ENCODE peak calls at places on chromosome 12, in five cellular contexts. C is A549, N is HepG2, A is suprapubic skin, K is transverse colon. H is an unnamed sample. For H3K9me3, the result is how much of the 10 kb centered on the place peaks cover.

GRCh38 chr12:49912846-49913245 is 9.1 kb upstream of the FAIM2 start:
- DNase-seq in N (no peak), K (no peak), A (no peak), C (no peak), H (no peak)

GRCh38 chr12:51200156-51200555 is 17.7 kb downstream of the POU6F1 start:
- DNase-seq in N (no peak), C (no peak), K (no peak), A (no peak), H (no peak)

GRCh38 chr12:89789862-89790261 is 81.2 kb upstream of the ATP2B1 start:
- DNase-seq in N (no peak), K (no peak), C (no peak), A (no peak), H (peak)

GRCh38 chr12:116043673-116044072 is 233.8 kb downstream of the MED13L start:
- DNase-seq in N (no peak), C (no peak), A (no peak), K (no peak), H (no peak)

GRCh38 chr12:80186727-80187217 is 87.4 kb downstream of the OTOGL start:
- DNase-seq in N (peak), C (peak), K (peak), A (peak), H (no peak)

GRCh38 chr12:53006810-53007742 is 820 bp downstream of the EIF4B start:
- DNase-seq in C (peak), N (peak), K (peak), A (peak), H (peak)

GRCh38 chr12:57195655-57196371 is 20.8 kb upstream of the NXPH4 start:
- DNase-seq in N (no peak), K (no peak), C (no peak), A (no peak), H (peak)

GRCh38 chr12:58939399-58940100 is 19.2 kb upstream of the LRIG3 start:
- DNase-seq in A (no peak), K (no peak), C (no peak), N (no peak), H (no peak)

GRCh38 chr12:110073049-110073831 is 24.9 kb upstream of the C12orf76 start:
- DNase-seq in C (no peak), A (no peak), N (no peak), K (peak), H (no peak)

GRCh38 chr12:570237-570925 is 92.9 kb downstream of the NINJ2 start:
- DNase-seq in C (peak), N (peak), A (peak), K (peak), H (peak)

GRCh38 chr12:3540387-3541320 is 49.7 kb downstream of the PRMT8 start:
- DNase-seq in K (no peak), N (no peak), C (no peak), A (no peak), H (no peak)

GRCh38 chr12:98513379-98514318 is 1.7 kb upstream of the TMPO start:
- DNase-seq in N (no peak), A (no peak), K (no peak), C (no peak), H (no peak)

GRCh38 chr12:58349161-58349560 is 407.8 kb downstream of the ATP23 start:
- DNase-seq in C (no peak), A (no peak), K (no peak), N (no peak), H (no peak)

GRCh38 chr12:120314220-120314619 is 12.1 kb downstream of the SIRT4 start:
- DNase-seq in N (no peak), A (no peak), K (no peak), C (peak), H (no peak)

GRCh38 chr12:107903377-107904061 is 129.0 kb downstream of the ASCL4 start:
- DNase-seq in A (no peak), K (peak), C (peak), N (no peak), H (peak)

GRCh38 chr12:71183846-71184245 is 26.0 kb upstream of the TSPAN8 start:
- DNase-seq in K (no peak), C (no peak), A (no peak), N (no peak), H (no peak)

GRCh38 chr12:132030367-132031038 is 80.8 kb downstream of the EP400 start:
- DNase-seq in C (no peak), A (no peak), K (no peak), N (no peak), H (no peak)

GRCh38 chr12:76688627-76689026 is 75.3 kb upstream of the ZDHHC17 start:
- DNase-seq in K (no peak), N (no peak), A (no peak), C (peak), H (no peak)

GRCh38 chr12:112705037-112705632 is 86.4 kb upstream of the RPH3A start:
- DNase-seq in N (no peak), A (no peak), K (no peak), C (peak), H (no peak)

GRCh38 chr12:14768823-14769405 is 34.4 kb downstream of the WBP11 start:
- DNase-seq in A (no peak), C (peak), N (no peak), K (peak), H (no peak)

GRCh38 chr12:4049566-4050080 is 176.4 kb upstream of the PARP11 start:
- DNase-seq in A (no peak), C (no peak), K (no peak), N (no peak), H (no peak)

GRCh38 chr12:12693111-12693671 is 2.8 kb downstream of the GPR19 start:
- DNase-seq in K (no peak), C (no peak), N (no peak), A (no peak), H (no peak)

GRCh38 chr12:119148049-119148448 is 30.7 kb upstream of the HSPB8 start:
- DNase-seq in A (no peak), C (no peak), K (no peak), N (no peak), H (no peak)

GRCh38 chr12:77841467-77842054 is 10.9 kb downstream of the NAV3 start:
- DNase-seq in A (no peak), C (no peak), N (no peak), K (no peak), H (no peak)

GRCh38 chr12:57744777-57745484 is at the start of gene TSPAN31:
- DNase-seq in C (peak), N (peak), K (peak), A (peak), H (no peak)

GRCh38 chr12:133108150-133108549 is 21.9 kb downstream of the ZNF891 start:
- DNase-seq in N (no peak), A (no peak), K (no peak), C (no peak), H (no peak)
- H3K9me3 ChIP-seq in N (half or more), A (half or more), K (half or more), C (half or more), H (half or more)

GRCh38 chr12:75065482-75065881 is 144.2 kb downstream of the KCNC2 start:
- DNase-seq in K (no peak), N (no peak), A (no peak), C (no peak), H (no peak)
- TF ChIP-seq CTCF in K (no peak), N (no peak), A (no peak), C (no peak), H (no peak)

GRCh38 chr12:6341439-6342139 is at the start of gene TNFRSF1A:
- DNase-seq in A (no peak), K (peak), C (peak), N (peak), H (peak)
- TF ChIP-seq EP300 in A (no peak), K (no peak), C (peak), N (peak), H (no peak)

GRCh38 chr12:114439833-114440449 is 34.0 kb upstream of the TBX5 start:
- DNase-seq in C (no peak), N (no peak), K (no peak), A (no peak), H (no peak)

GRCh38 chr12:114443607-114444421 is 37.9 kb upstream of the TBX5 start:
- DNase-seq in K (no peak), A (no peak), C (no peak), N (no peak), H (peak)

GRCh38 chr12:114440450-114441383 is 34.8 kb upstream of the TBX5 start:
- DNase-seq in K (no peak), N (no peak), A (no peak), C (no peak), H (peak)

GRCh38 chr12:114438635-114439256 is 32.8 kb upstream of the TBX5 start:
- DNase-seq in N (no peak), C (no peak), K (no peak), A (no peak), H (no peak)

GRCh38 chr12:114439306-114439705 is 33.4 kb upstream of the TBX5 start:
- DNase-seq in N (no peak), K (no peak), C (no peak), A (no peak), H (peak)
- H3K9me3 ChIP-seq in N (under half), K (under half), C (under half), A (under half), H (under half)